ENCODE peak calls at places on chromosomes 13 and 19, in seven cellular contexts. K, G, Z, Q, X, R and C are unnamed samples.

GRCh38 chr19:11064831-11065303 is 24.4 kb upstream of the LDLR start:
- DNase-seq in Z (no peak), G (no peak), R (no peak), Q (no peak), X (no peak), K (no peak), C (no peak)

GRCh38 chr13:46158983-46159382 is 23.0 kb downstream of the LCP1 start:
- DNase-seq in K (no peak), G (no peak), Z (no peak), Q (no peak), R (no peak), X (no peak), C (no peak)

GRCh38 chr19:18029617-18030338 is 21.8 kb downstream of the ARRDC2 start:
- DNase-seq in G (no peak), K (no peak), Q (no peak), R (no peak), Z (no peak), X (no peak), C (no peak)

GRCh38 chr13:38045278-38046048 is 175.9 kb upstream of the TRPC4 start:
- DNase-seq in Z (no peak), R (peak; percentile 18), Q (no peak), G (no peak), K (no peak), X (no peak), C (peak; percentile 70)

GRCh38 chr19:17950310-17951150 is 16.4 kb upstream of the KCNN1 start:
- DNase-seq in K (peak; percentile 27), G (peak; percentile 19), X (no peak), Z (peak; percentile 68), R (no peak), Q (no peak), C (no peak)

GRCh38 chr13:57874530-57874929 is 243.0 kb downstream of the PCDH17 start:
- DNase-seq in X (no peak), Z (no peak), R (no peak), K (no peak), G (no peak), Q (no peak), C (no peak)

GRCh38 chr19:29873801-29874575 is 62.2 kb downstream of the CCNE1 start:
- DNase-seq in K (no peak), Q (no peak), X (no peak), G (no peak), Z (no peak), R (no peak), C (no peak)

GRCh38 chr19:21587549-21587948 is 82.1 kb downstream of the ZNF429 start:
- DNase-seq in Z (no peak), R (no peak), X (no peak), G (no peak), Q (no peak), K (no peak), C (no peak)

GRCh38 chr13:31629085-31629785 is 110.1 kb upstream of the RXFP2 start:
- DNase-seq in K (no peak), G (no peak), Q (no peak), R (no peak), X (no peak), Z (no peak), C (no peak)

GRCh38 chr19:14480695-14481069 is 5.5 kb upstream of the PTGER1 start:
- DNase-seq in Z (no peak), Q (no peak), G (no peak), R (no peak), K (no peak), X (no peak), C (no peak)

GRCh38 chr19:12987781-12988180 is 7.5 kb upstream of the NFIX start:
- DNase-seq in Z (no peak), G (no peak), R (no peak), Q (no peak), X (no peak), K (no peak), C (no peak)

GRCh38 chr19:46861691-46862503 is 1.1 kb downstream of the ARHGAP35 start:
- DNase-seq in Q (peak; percentile 34), R (no peak), Z (no peak), G (no peak), K (no peak), X (no peak), C (no peak)

GRCh38 chr19:49556412-49557398 is 23.7 kb downstream of the NOSIP start:
- DNase-seq in K (no peak), X (no peak), Q (no peak), Z (peak; percentile 53), G (no peak), R (no peak), C (no peak)

GRCh38 chr13:87674143-87674772 is 3.1 kb downstream of the SLITRK5 start:
- DNase-seq in R (no peak), Z (no peak), Q (no peak), K (no peak), G (no peak), X (no peak), C (no peak)

GRCh38 chr19:11446652-11447301 is 11.3 kb downstream of the PRKCSH start:
- DNase-seq in R (no peak), Z (peak; percentile 37), Q (peak; percentile 56), K (peak; percentile 47), G (no peak), X (no peak), C (peak; percentile 61)

GRCh38 chr19:18589380-18590272 is 1.0 kb downstream of the REX1BD start:
- DNase-seq in K (peak; percentile 72), X (no peak), Z (no peak), Q (no peak), R (peak; percentile 29), G (peak; percentile 37), C (peak; percentile 78)

GRCh38 chr13:20708216-20708615 is 4.7 kb downstream of the IL17D start:
- DNase-seq in X (no peak), K (no peak), Q (no peak), Z (no peak), G (no peak), R (no peak), C (no peak)

GRCh38 chr13:98476106-98476505 is 100.8 kb downstream of the STK24 start:
- DNase-seq in Q (no peak), X (no peak), Z (peak; percentile 72), G (peak; percentile 42), K (peak; percentile 69), R (no peak), C (peak; percentile 32)

GRCh38 chr13:46142692-46143238 is 37.9 kb upstream of the CPB2 start:
- DNase-seq in Z (no peak), K (no peak), X (no peak), G (no peak), Q (no peak), R (no peak), C (no peak)

GRCh38 chr13:51620165-51620983 is 36.1 kb downstream of the WDFY2 start:
- DNase-seq in G (no peak), Q (no peak), Z (no peak), K (no peak), R (no peak), X (no peak), C (no peak)